ENCODE peak calls at places on chromosomes 6 and 20, in eight cellular contexts. W is mammary epithelial cell; K is stimulated activated CD4-positive, alpha-beta T cell treated with anti-CD3 and anti-CD28 coated beads, Interleukin-1b, Interleukin-23, amount 100 ng/mL, for 24 hours; E is HFF-Myc; D is stimulated activated CD8-positive, alpha-beta memory T cell treated with anti-CD3 and anti-CD28 coated beads, Interleukin-4, amount 100 ng/mL, for 1 hour; A is CD4-positive, CD25-positive, alpha-beta regulatory T cell; X is T-helper 1 cell; Y is T-helper 2 cell treated with Interferon-gamma antibody and Interleukin-4, amounts not matched to agents 5 μg/mL and 100 μg/mL, for 36 hours. V is an unnamed sample.

GRCh38 chr6:166620478-166621113 is 6.5 kb downstream of the RPS6KA2 start:
- DNase-seq in W (no peak), K (no peak), E (no peak), D (no peak), A (no peak), X (no peak), Y (no peak), V (peak)

GRCh38 chr6:117870477-117871243 is 36.4 kb upstream of the SLC35F1 start:
- DNase-seq in W (no peak), K (no peak), E (no peak), D (no peak), A (no peak), X (no peak), Y (no peak), V (no peak)

GRCh38 chr20:51129201-51129671 is 106.3 kb upstream of the KCNG1 start:
- DNase-seq in W (no peak), K (no peak), E (no peak), D (no peak), A (peak), X (no peak), Y (no peak), V (no peak)

GRCh38 chr6:134658596-134658995 is 291.3 kb downstream of the ALDH8A1 start:
- DNase-seq in W (no peak), K (no peak), E (no peak), D (no peak), A (no peak), X (no peak), Y (no peak), V (no peak)

GRCh38 chr6:89200706-89201215 is 16.4 kb downstream of the GABRR1 start:
- DNase-seq in W (no peak), K (no peak), E (no peak), D (no peak), A (no peak), X (no peak), Y (no peak), V (no peak)

GRCh38 chr6:31270788-31271640 is 878 bp downstream of the HLA-C start:
- DNase-seq in W (peak), K (peak), E (no peak), D (peak), A (peak), X (peak), Y (peak), V (peak)

GRCh38 chr6:42431356-42431755 is 20.4 kb downstream of the TRERF1 start:
- DNase-seq in W (no peak), K (no peak), E (no peak), D (no peak), A (no peak), X (no peak), Y (no peak), V (no peak)

GRCh38 chr20:62117658-62118057 is 4.6 kb upstream of the LSM14B start:
- DNase-seq in W (no peak), K (no peak), E (no peak), D (peak), A (peak), X (peak), Y (peak), V (no peak)

GRCh38 chr6:166778046-166778445 is 151.0 kb upstream of the RPS6KA2 start:
- DNase-seq in W (no peak), K (no peak), E (no peak), D (no peak), A (no peak), X (no peak), Y (no peak), V (no peak)

GRCh38 chr6:71139249-71139648 is 149.4 kb upstream of the OGFRL1 start:
- DNase-seq in W (peak), K (no peak), E (no peak), D (no peak), A (no peak), X (no peak), Y (no peak), V (peak)

GRCh38 chr20:46111028-46111835 is 6.9 kb upstream of the CD40 start:
- DNase-seq in W (no peak), K (no peak), E (no peak), D (no peak), A (no peak), X (no peak), Y (peak), V (no peak)

GRCh38 chr20:52484438-52484837 is 292.9 kb upstream of the ZFP64 start:
- DNase-seq in W (peak), K (no peak), E (no peak), D (no peak), A (no peak), X (no peak), Y (no peak), V (no peak)

GRCh38 chr6:116963972-116964371 is 86.9 kb downstream of the RFX6 start:
- DNase-seq in W (no peak), K (no peak), E (no peak), D (no peak), A (no peak), X (no peak), Y (no peak), V (no peak)

GRCh38 chr20:51275816-51276215 is 252.9 kb upstream of the KCNG1 start:
- DNase-seq in W (no peak), K (no peak), E (no peak), D (no peak), A (no peak), X (no peak), Y (no peak), V (peak)

GRCh38 chr20:51318058-51318960 is 224.2 kb downstream of the NFATC2 start:
- DNase-seq in W (no peak), K (peak), E (no peak), D (no peak), A (peak), X (peak), Y (peak), V (peak)

GRCh38 chr6:43699564-43700186 is 12.1 kb upstream of the MRPS18A start:
- DNase-seq in W (no peak), K (no peak), E (no peak), D (no peak), A (no peak), X (no peak), Y (no peak), V (peak)

GRCh38 chr20:63955281-63955845 is 853 bp downstream of the UCKL1 start:
- DNase-seq in W (no peak), K (no peak), E (no peak), D (no peak), A (peak), X (no peak), Y (peak), V (peak)

GRCh38 chr20:64166712-64167615 is 2.7 kb downstream of the MYT1 start:
- DNase-seq in W (no peak), K (no peak), E (no peak), D (no peak), A (no peak), X (no peak), Y (no peak), V (no peak)

GRCh38 chr20:50083034-50083433 is 29.9 kb downstream of the UBE2V1 start:
- DNase-seq in W (no peak), K (no peak), E (no peak), D (no peak), A (no peak), X (no peak), Y (no peak), V (no peak)

GRCh38 chr6:42452171-42453026 is 673 bp upstream of the TRERF1 start:
- DNase-seq in W (peak), K (peak), E (no peak), D (no peak), A (peak), X (peak), Y (peak), V (peak)

GRCh38 chr6:156850356-156850755 is 73.2 kb downstream of the ARID1B start:
- DNase-seq in W (no peak), K (no peak), E (no peak), D (no peak), A (no peak), X (no peak), Y (no peak), V (no peak)

GRCh38 chr6:28727559-28728211 is 196.1 kb downstream of the TRIM27 start:
- DNase-seq in W (no peak), K (no peak), E (no peak), D (no peak), A (no peak), X (no peak), Y (no peak), V (no peak)

GRCh38 chr6:167968091-167968490 is 29.4 kb upstream of the KIF25 start:
- DNase-seq in W (no peak), K (peak), E (no peak), D (no peak), A (peak), X (no peak), Y (no peak), V (peak)

GRCh38 chr6:37967651-37968050 is 148.1 kb downstream of the ZFAND3 start:
- DNase-seq in W (no peak), K (no peak), E (no peak), D (no peak), A (no peak), X (no peak), Y (no peak), V (no peak)

GRCh38 chr6:106247733-106248132 is 77.8 kb downstream of the ATG5 start:
- DNase-seq in W (no peak), K (no peak), E (no peak), D (no peak), A (peak), X (no peak), Y (no peak), V (no peak)

GRCh38 chr6:158708239-158708638 is 58.4 kb downstream of the SYTL3 start:
- DNase-seq in W (no peak), K (no peak), E (no peak), D (no peak), A (no peak), X (no peak), Y (no peak), V (peak)

GRCh38 chr6:190596-191395 is 101.5 kb upstream of the DUSP22 start:
- DNase-seq in W (no peak), K (no peak), E (no peak), D (no peak), A (peak), X (no peak), Y (no peak), V (peak)